ENCODE peak calls at places on chromosome X, in four cellular contexts. T is mammary epithelial cell, E is tibial artery, X is prostate gland. I is an unnamed sample. For H3K9me3, the result is how much of the 10 kb centered on the place peaks cover.

GRCh38 chrX:39645059-39645895 is 452.5 kb downstream of the BCOR start:
- DNase-seq in E (peak), T (peak), X (no peak), I (peak)

GRCh38 chrX:143095841-143096240 is 70.1 kb downstream of the SPANXN4 start:
- DNase-seq in X (no peak), E (no peak), T (no peak), I (no peak)

GRCh38 chrX:127621780-127622179 is 430.4 kb downstream of the ACTRT1 start:
- DNase-seq in E (no peak), T (no peak), X (no peak), I (no peak)

GRCh38 chrX:123450217-123450616 is 266.1 kb downstream of the GRIA3 start:
- DNase-seq in X (no peak), E (no peak), T (no peak), I (no peak)

GRCh38 chrX:20218809-20219505 is 47.8 kb downstream of the RPS6KA3 start:
- DNase-seq in T (no peak), X (no peak), E (peak), I (no peak)

GRCh38 chrX:119684916-119685224 is 8.1 kb downstream of the SEPTIN6 start:
- DNase-seq in X (no peak), T (no peak), E (no peak), I (no peak)

GRCh38 chrX:53678667-53679066 is 7.9 kb downstream of the HUWE1 start:
- DNase-seq in E (no peak), T (no peak), X (no peak), I (no peak)

GRCh38 chrX:55057691-55058249 is 17.1 kb upstream of the PAGE2B start:
- DNase-seq in E (peak), T (peak), X (no peak), I (peak)

GRCh38 chrX:1249101-1249887 is 19.3 kb upstream of the CSF2RA start:
- DNase-seq in E (peak), T (no peak), X (no peak), I (no peak)

GRCh38 chrX:140389331-140389730 is 115.5 kb downstream of the SOX3 start:
- DNase-seq in E (no peak), X (no peak), T (no peak), I (no peak)

GRCh38 chrX:9163153-9163790 is 129.3 kb upstream of the FAM9B start:
- DNase-seq in E (no peak), T (no peak), X (no peak), I (peak)

GRCh38 chrX:139112432-139112831 is 400.9 kb upstream of the FGF13 start:
- DNase-seq in T (no peak), X (peak), E (no peak), I (no peak)

GRCh38 chrX:11190745-11191510 is 79.8 kb downstream of the HCCS start:
- DNase-seq in E (no peak), X (peak), T (peak), I (no peak)

GRCh38 chrX:119729408-119730201 is 28.8 kb upstream of the SOWAHD start:
- DNase-seq in E (peak), T (peak), X (peak), I (peak)

GRCh38 chrX:40098264-40099045 is 697 bp upstream of the BCOR start:
- DNase-seq in X (peak), T (peak), E (no peak), I (peak)

GRCh38 chrX:54288277-54288676 is 69.6 kb downstream of the WNK3 start:
- DNase-seq in T (no peak), E (no peak), X (no peak), I (no peak)

GRCh38 chrX:53086464-53086863 is 4.3 kb downstream of the TSPYL2 start:
- DNase-seq in T (no peak), E (peak), X (peak), I (no peak)

GRCh38 chrX:138946941-138947340 is 235.4 kb upstream of the FGF13 start:
- DNase-seq in X (no peak), E (no peak), T (no peak), I (no peak)

GRCh38 chrX:15188039-15188438 is 81.8 kb downstream of the ASB9 start:
- DNase-seq in T (no peak), X (no peak), E (no peak), I (no peak)

GRCh38 chrX:103773445-103773844 is 3.2 kb upstream of the PLP1 start:
- DNase-seq in X (no peak), T (no peak), E (no peak), I (no peak)

GRCh38 chrX:49876750-49877149 is 2.5 kb upstream of the USP27X start:
- DNase-seq in E (no peak), X (peak), T (peak), I (no peak)

GRCh38 chrX:94961730-94962129 is 1287.7 kb downstream of the FAM133A start:
- DNase-seq in T (no peak), E (no peak), X (no peak), I (no peak)

GRCh38 chrX:46913710-46914109 is 1.5 kb downstream of the JADE3 start:
- DNase-seq in X (peak), E (no peak), T (peak), I (no peak)

GRCh38 chrX:140057001-140057411 is 91.7 kb upstream of the CXorf66 start:
- DNase-seq in X (peak), E (peak), T (peak), I (peak)

GRCh38 chrX:1239681-1240142 is 27.3 kb upstream of the CRLF2 start:
- DNase-seq in T (no peak), X (peak), E (peak), I (no peak)

GRCh38 chrX:122046226-122046625 is 998.8 kb downstream of the GLUD2 start:
- DNase-seq in T (peak), E (no peak), X (no peak), I (no peak)

GRCh38 chrX:49995021-49995731 is 72.8 kb downstream of the CLCN5 start:
- DNase-seq in T (peak), X (no peak), E (no peak), I (no peak)

GRCh38 chrX:111837226-111837625 is 38.8 kb upstream of the TRPC5OS start:
- DNase-seq in T (no peak), X (no peak), E (no peak), I (no peak)

GRCh38 chrX:130625381-130625780 is 223.6 kb downstream of the RBMX2 start:
- DNase-seq in T (no peak), X (no peak), E (no peak), I (no peak)

GRCh38 chrX:151974336-151975227 is at the start of gene GABRE:
- DNase-seq in E (peak), T (no peak), X (peak), I (peak)

GRCh38 chrX:11724122-11725017 is 33.7 kb upstream of the MSL3 start:
- DNase-seq in E (no peak), X (peak), T (peak), I (peak)

GRCh38 chrX:139203681-139204575 is 326.6 kb upstream of the F9 start:
- DNase-seq in T (peak), E (no peak), X (peak), I (peak)

GRCh38 chrX:19579485-19579884 is 64.2 kb upstream of the MAP3K15 start:
- DNase-seq in T (peak), E (no peak), X (no peak), I (no peak)

DNA sequence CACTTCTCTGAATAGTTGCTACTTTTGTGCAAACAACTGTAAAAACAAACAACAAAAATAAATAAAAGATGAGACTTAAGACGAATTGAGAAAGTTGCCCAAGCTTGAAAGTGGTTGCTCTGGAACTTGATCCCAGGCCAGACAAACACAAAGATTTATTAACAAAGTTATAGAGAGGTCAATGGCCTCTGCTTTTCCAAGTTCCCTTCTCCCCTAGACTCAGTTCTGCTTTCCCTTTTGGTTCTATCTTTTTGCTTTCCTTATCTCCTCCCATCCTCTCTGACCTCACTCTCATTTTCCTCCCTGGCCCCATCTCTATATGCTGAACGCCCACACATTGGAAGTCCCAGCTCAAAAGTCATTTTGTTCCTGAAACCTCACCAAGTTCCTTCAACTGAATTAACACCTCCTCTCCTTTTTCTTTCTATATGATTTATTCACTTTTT is 82.7 kb downstream of the MXRA5 start:
- DNase-seq in X (no peak), T (no peak), E (no peak), I (no peak)
- H3K4me3 ChIP-seq in X (no peak), T (no peak), E (no peak), I (no peak)

GRCh38 chrX:2592279-2592678 is 91.5 kb upstream of the DHRSX start:
- DNase-seq in T (no peak), E (no peak), X (no peak), I (no peak)

GRCh38 chrX:2596050-2596449 is 95.0 kb upstream of the CD99 start:
- DNase-seq in X (no peak), T (no peak), E (no peak), I (no peak)

GRCh38 chrX:2596856-2597255 is 94.2 kb upstream of the CD99 start:
- DNase-seq in T (no peak), X (no peak), E (no peak), I (no peak)

GRCh38 chrX:2594491-2594890 is 93.7 kb upstream of the DHRSX start:
- DNase-seq in X (no peak), E (no peak), T (no peak), I (no peak)

GRCh38 chrX:2595258-2595657 is 94.5 kb upstream of the DHRSX start:
- DNase-seq in E (no peak), X (no peak), T (peak), I (no peak)
- H3K9me3 ChIP-seq in E (under half), X (under half), T (under half), I (under half)

DNA sequence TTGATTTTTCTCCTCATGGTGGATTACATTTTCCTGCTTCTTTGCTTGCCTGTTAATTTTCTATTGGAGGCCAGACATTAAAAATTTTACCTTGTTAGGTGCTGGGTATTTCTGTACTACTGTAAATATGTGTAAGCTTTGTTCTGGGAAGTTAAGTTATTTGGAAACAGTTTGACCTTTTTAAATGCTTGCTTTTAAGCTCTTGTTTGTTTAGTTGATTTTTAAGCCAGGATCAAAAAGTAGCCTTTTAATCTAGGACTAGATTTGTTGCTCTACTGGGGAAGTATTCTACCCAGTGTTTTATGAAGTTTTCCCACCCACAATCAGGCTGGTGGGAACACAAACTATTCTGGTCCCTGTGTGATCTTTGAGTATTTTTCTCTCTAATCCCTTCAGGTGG is 45.1 kb upstream of the OGT start:
- DNase-seq in T (no peak), X (no peak), E (no peak), I (no peak)
- H3K4me3 ChIP-seq in T (no peak), X (no peak), E (no peak), I (no peak)

GRCh38 chrX:71919436-71919835 is 8.8 kb downstream of the NHSL2 start:
- DNase-seq in T (no peak), E (no peak), X (no peak), I (no peak)

GRCh38 chrX:71919886-71920285 is 9.2 kb downstream of the NHSL2 start:
- DNase-seq in E (no peak), X (no peak), T (no peak), I (no peak)

GRCh38 chrX:71922697-71923096 is 12.1 kb downstream of the NHSL2 start:
- DNase-seq in T (no peak), E (no peak), X (no peak), I (no peak)

GRCh38 chrX:71927040-71927439 is 16.4 kb downstream of the NHSL2 start:
- DNase-seq in T (no peak), E (no peak), X (no peak), I (no peak)

DNA sequence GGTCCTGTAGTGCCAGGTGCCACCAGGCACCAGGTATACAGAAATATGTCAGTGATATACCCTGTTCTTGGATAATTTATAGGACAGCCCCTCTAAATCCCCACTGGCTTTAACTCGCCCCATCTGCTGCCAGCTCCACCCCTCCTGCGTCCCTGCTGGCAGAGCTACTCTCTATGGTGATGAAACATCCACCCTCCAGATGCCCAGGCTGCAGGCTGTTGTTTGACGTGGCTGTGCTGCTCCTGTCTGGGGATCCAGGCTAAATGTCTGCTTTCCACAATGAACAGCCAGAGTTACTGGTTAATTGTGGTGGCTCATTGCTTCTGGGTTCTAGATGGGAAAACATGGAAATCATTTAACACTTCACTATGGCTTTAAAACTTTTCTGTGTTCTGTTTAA is 12.9 kb downstream of the NHSL2 start:
- DNase-seq in T (no peak), E (no peak), X (no peak), I (no peak)
- H3K9me3 ChIP-seq in T (under half), E (under half), X (under half), I (under half)

DNA sequence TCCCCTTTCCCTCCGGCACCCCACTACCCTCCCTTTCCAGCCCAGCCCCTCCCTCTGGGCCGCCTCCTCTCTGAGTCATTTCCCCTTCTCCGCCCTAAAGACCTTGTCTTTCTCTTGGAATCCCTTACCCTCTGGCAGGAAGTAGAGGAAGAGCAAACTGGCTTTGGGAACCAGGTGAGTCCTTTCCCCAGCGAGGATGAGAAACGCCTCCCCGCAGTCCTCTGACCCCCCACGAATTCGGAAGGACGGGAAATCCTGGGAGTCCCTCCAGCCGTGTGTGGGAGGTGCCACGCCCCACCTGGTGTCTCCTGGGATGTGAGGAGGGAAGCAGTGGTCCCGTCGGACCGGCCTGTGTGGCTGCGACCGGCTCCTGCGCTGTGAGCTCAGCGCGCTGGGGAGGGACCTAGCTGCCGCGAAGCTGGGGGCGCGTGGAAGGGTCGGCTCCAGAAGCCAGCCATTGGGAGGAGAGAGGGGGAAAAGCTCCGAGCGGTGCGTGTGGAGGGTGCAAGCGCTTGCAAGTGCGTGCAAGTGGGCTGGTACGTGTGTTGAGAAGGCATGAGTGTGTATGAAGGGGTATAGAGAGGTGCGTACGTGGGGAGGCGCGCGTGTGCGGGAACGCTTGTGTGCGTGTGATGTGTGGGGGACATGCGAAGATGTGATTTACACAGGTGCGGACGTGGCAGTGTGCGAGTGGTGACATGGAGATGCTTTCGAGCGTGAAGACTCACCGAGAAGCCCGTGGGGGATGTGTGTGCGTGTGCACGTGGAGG is 46.3 kb downstream of the TEX13B start:
- DNase-seq in T (peak), E (no peak), X (no peak), I (peak)
- H3K4me3 ChIP-seq in T (peak), E (no peak), X (no peak), I (peak)

GRCh38 chrX:154914052-154914451 is 27.9 kb downstream of the F8A1 start:
- DNase-seq in E (no peak), T (no peak), X (no peak), I (no peak)

GRCh38 chrX:154908821-154909220 is 22.7 kb downstream of the F8A1 start:
- DNase-seq in E (no peak), X (no peak), T (no peak), I (no peak)
- H3K9me3 ChIP-seq in E (under half), X (under half), T (under half), I (under half)

DNA sequence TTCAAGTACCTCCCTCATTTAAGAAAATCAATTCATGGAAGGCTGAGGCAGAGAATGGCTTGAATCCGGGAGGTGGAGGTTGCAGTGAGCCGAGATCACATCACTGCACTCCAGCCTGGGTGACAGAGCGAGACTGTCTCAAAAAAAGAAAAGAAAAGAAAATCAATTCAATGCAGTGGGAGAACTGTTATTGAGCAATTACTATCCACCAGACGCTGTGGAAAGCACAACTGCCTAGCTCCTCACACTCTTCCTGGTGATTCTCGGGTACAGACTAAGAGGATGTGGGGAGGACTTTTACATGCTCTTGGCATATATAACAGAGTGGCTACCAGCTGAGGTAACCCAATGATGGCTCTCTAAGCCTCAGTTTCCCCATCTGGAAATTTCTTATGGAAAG is 2.7 kb upstream of the TMSB4X start:
- DNase-seq in T (no peak), E (no peak), X (no peak), I (no peak)
- H3K4me3 ChIP-seq in T (no peak), E (no peak), X (no peak), I (no peak)

GRCh38 chrX:153420851-153421599 is 9.8 kb downstream of the ZFP92 start:
- DNase-seq in X (no peak), T (no peak), E (no peak), I (no peak)
- H3K9me3 ChIP-seq in X (under half), T (under half), E (under half), I (under half)